ENCODE peak calls at places on chromosomes 1 and 21, in five cellular contexts. T is SK-N-SH, U is GM23248, L is PC-3, F is neural progenitor cell. X is an unnamed sample.

GRCh38 chr1:71695820-71696219 is 586.5 kb downstream of the NEGR1 start:
- DNase-seq in T (no peak), U (peak), L (peak), F (no peak), X (no peak)

GRCh38 chr1:203025721-203026665 is at the start of gene PPFIA4:
- DNase-seq in T (peak), U (peak), L (peak), F (peak), X (peak)

GRCh38 chr1:228087771-228088251 is 5.3 kb downstream of the ARF1 start:
- DNase-seq in T (no peak), U (peak), L (peak), F (no peak), X (no peak)

GRCh38 chr21:44087426-44088400 is 19.5 kb upstream of the PWP2 start:
- DNase-seq in T (no peak), U (no peak), L (no peak), F (no peak), X (no peak)

GRCh38 chr1:162541619-162542141 is 19.8 kb upstream of the UAP1 start:
- DNase-seq in T (no peak), U (peak), L (peak), F (no peak), X (no peak)

GRCh38 chr1:30534551-30534940 is 188.8 kb downstream of the MATN1 start:
- DNase-seq in T (no peak), U (no peak), L (no peak), F (no peak), X (no peak)

GRCh38 chr1:109619655-109620395 is at the start of gene AMPD2:
- DNase-seq in T (peak), U (peak), L (peak), F (peak), X (peak)

GRCh38 chr1:89605692-89606091 is 27.2 kb upstream of the LRRC8C start:
- DNase-seq in T (no peak), U (peak), L (peak), F (no peak), X (no peak)

GRCh38 chr1:9606948-9607347 is 18.2 kb downstream of the TMEM201 start:
- DNase-seq in T (no peak), U (no peak), L (no peak), F (no peak), X (no peak)

GRCh38 chr1:173329747-173330146 is 122.6 kb upstream of the TNFSF4 start:
- DNase-seq in T (no peak), U (peak), L (peak), F (no peak), X (no peak)

GRCh38 chr1:173925306-173926242 is 8.4 kb upstream of the SERPINC1 start:
- DNase-seq in T (no peak), U (no peak), L (no peak), F (no peak), X (no peak)

GRCh38 chr1:177334276-177334675 is 163.5 kb downstream of the BRINP2 start:
- DNase-seq in T (peak), U (peak), L (peak), F (no peak), X (no peak)

GRCh38 chr1:20657024-20657423 is 4.1 kb downstream of the DDOST start:
- DNase-seq in T (no peak), U (no peak), L (no peak), F (no peak), X (no peak)

GRCh38 chr1:20652300-20652699 is 8.9 kb downstream of the DDOST start:
- DNase-seq in T (no peak), U (no peak), L (no peak), F (no peak), X (no peak)

GRCh38 chr1:20658166-20658915 is 2.8 kb downstream of the DDOST start:
- DNase-seq in T (no peak), U (no peak), L (no peak), F (no peak), X (no peak)

GRCh38 chr1:20648946-20649345 is 12.2 kb downstream of the DDOST start:
- DNase-seq in T (no peak), U (no peak), L (no peak), F (no peak), X (no peak)

GRCh38 chr1:20654104-20654690 is 7.0 kb downstream of the DDOST start:
- DNase-seq in T (no peak), U (no peak), L (no peak), F (no peak), X (no peak)
- TF ChIP-seq EZH2phosphoT487 in T (no peak), U (no peak), L (no peak), F (no peak), X (no peak)

GRCh38 chr1:2212167-2212541 is 16.0 kb upstream of the SKI start:
- DNase-seq in T (no peak), U (no peak), L (no peak), F (peak), X (no peak)

GRCh38 chr1:2213576-2214505 is 14.3 kb upstream of the SKI start:
- DNase-seq in T (no peak), U (peak), L (no peak), F (no peak), X (no peak)

GRCh38 chr1:2214541-2215241 is 13.4 kb upstream of the SKI start:
- DNase-seq in T (peak), U (no peak), L (no peak), F (no peak), X (no peak)

GRCh38 chr1:2210786-2211185 is 16.2 kb upstream of the FAAP20 start:
- DNase-seq in T (no peak), U (no peak), L (no peak), F (peak), X (no peak)

DNA sequence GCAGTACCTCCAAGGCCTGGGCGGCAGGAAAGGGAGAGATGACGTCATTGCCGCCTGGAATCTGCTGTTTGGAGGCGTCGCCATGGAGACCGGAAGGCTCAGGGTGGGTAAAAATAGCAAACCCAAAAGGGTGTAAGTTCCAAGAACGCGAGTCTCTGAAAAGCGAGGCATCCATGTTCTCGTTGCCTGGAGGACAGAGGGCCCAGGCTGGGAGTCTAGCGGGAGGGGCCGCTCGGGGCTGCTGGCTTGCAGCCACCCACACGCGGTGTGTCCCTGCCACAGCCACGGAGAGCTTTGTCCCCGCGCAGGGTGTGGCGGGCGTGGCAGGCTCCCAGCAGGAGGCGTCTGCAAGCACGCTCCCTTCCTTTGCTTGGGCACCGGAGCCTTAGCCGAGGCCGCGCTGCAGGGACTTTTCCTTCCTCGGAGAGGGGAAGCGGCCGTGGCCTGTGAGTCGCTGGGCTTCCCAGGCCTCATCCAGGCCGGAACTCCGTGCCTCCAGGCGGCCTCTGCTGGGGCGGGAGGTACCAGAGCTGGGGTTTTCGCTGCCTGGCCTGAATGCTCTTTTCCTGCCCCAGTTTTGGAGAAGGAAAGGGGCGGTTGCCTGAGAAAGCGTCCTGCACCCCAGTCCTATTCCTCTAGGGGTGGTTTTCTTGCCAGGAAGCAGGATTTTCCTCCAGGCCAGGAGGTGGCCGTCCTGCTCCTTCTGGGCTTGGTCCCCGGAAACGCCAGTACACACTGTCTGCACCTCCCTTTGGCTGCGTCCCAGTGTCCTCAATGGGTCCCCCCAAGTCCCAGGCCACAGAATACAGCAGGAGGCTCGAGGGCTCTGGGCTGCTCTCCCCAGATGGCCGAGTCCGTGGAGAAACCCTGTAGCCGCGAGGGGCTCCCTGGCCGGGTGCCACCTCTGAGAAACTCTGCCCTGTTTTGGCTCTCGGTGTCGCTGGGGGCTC is 15.3 kb upstream of the SKI start:
- DNase-seq in T (peak), U (peak), L (peak), F (peak), X (no peak)
- H3K4me2 ChIP-seq in T (peak), U (peak), L (peak), F (peak), X (no peak)

DNA sequence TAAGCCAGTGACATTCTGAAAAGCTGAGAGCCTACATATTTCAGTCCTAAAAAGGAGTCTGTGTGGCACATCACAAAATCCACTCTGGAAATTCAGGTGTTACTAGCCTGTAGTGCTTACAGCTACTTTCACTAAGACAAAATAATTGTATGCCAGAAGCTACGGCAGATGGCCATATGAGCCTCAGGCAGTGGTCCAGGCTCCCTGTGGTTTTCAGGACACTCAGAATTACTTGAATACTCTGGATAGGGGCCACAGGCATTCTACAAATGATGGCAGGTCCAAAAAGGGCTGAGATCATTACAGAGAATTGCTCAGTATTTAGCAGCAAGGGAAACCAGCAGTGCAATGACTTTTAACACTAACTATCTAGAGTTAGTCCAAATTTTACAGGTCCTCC is 527.1 kb downstream of the MRPL39 start:
- DNase-seq in T (no peak), U (no peak), L (no peak), F (no peak), X (no peak)
- TF ChIP-seq EZH2phosphoT487 in T (no peak), U (no peak), L (no peak), F (no peak), X (no peak)

GRCh38 chr1:117534995-117535467 is 70.8 kb upstream of the TENT5C start:
- DNase-seq in T (peak), U (peak), L (peak), F (peak), X (peak)
- H3K4me2 ChIP-seq in T (no peak), U (peak), L (peak), F (no peak), X (peak)

GRCh38 chr1:175080030-175080429 is 12.4 kb downstream of the TNN start:
- DNase-seq in T (no peak), U (no peak), L (no peak), F (no peak), X (no peak)
- TF ChIP-seq EZH2phosphoT487 in T (no peak), U (no peak), L (no peak), F (no peak), X (no peak)

GRCh38 chr1:205477759-205478247 is 22.0 kb upstream of the BLACAT1 start:
- DNase-seq in T (no peak), U (peak), L (peak), F (no peak), X (no peak)
- H3K4me2 ChIP-seq in T (peak), U (no peak), L (peak), F (no peak), X (no peak)

X was measured in OCI-LY7.